ENCODE peak calls at places on chromosomes 4 and X, in seven cellular contexts. One of them, this sample, is unnamed.

GRCh38 chr4:158161561-158162354 is 11.1 kb downstream of the GASK1B start:
- DNase-seq in prostate gland: no peak
- DNase-seq in adrenal gland: peak
- DNase-seq in gastrocnemius medialis: peak
- DNase-seq in uterus: peak
- DNase-seq in NB4: no peak
- DNase-seq in spleen: no peak
- DNase-seq in this sample: no peak

GRCh38 chr4:75745721-75746199 is 21.4 kb downstream of the USO1 start:
- DNase-seq in prostate gland: no peak
- DNase-seq in adrenal gland: no peak
- DNase-seq in gastrocnemius medialis: no peak
- DNase-seq in uterus: no peak
- DNase-seq in NB4: no peak
- DNase-seq in spleen: no peak
- DNase-seq in this sample: no peak

GRCh38 chr4:156255205-156255604 is 301.5 kb upstream of the CTSO start:
- DNase-seq in prostate gland: no peak
- DNase-seq in adrenal gland: no peak
- DNase-seq in gastrocnemius medialis: no peak
- DNase-seq in uterus: no peak
- DNase-seq in NB4: no peak
- DNase-seq in spleen: no peak
- DNase-seq in this sample: no peak

GRCh38 chrX:155148724-155149537 is 67.3 kb upstream of the VBP1 start:
- DNase-seq in prostate gland: no peak
- DNase-seq in adrenal gland: peak
- DNase-seq in gastrocnemius medialis: no peak
- DNase-seq in uterus: no peak
- DNase-seq in NB4: peak
- DNase-seq in spleen: no peak
- DNase-seq in this sample: no peak

GRCh38 chr4:48681856-48682255 is 98.2 kb downstream of the FRYL start:
- DNase-seq in prostate gland: no peak
- DNase-seq in adrenal gland: no peak
- DNase-seq in gastrocnemius medialis: no peak
- DNase-seq in uterus: no peak
- DNase-seq in NB4: no peak
- DNase-seq in spleen: no peak
- DNase-seq in this sample: no peak

GRCh38 chr4:119016636-119017035 is 119.0 kb upstream of the MYOZ2 start:
- DNase-seq in prostate gland: no peak
- DNase-seq in adrenal gland: no peak
- DNase-seq in gastrocnemius medialis: no peak
- DNase-seq in uterus: no peak
- DNase-seq in NB4: no peak
- DNase-seq in spleen: no peak
- DNase-seq in this sample: no peak

GRCh38 chr4:156677136-156677535 is 294.5 kb downstream of the PDGFC start:
- DNase-seq in prostate gland: no peak
- DNase-seq in adrenal gland: no peak
- DNase-seq in gastrocnemius medialis: no peak
- DNase-seq in uterus: no peak
- DNase-seq in NB4: peak
- DNase-seq in spleen: no peak
- DNase-seq in this sample: no peak

GRCh38 chrX:121307441-121307840 is 260.0 kb downstream of the GLUD2 start:
- DNase-seq in prostate gland: no peak
- DNase-seq in adrenal gland: no peak
- DNase-seq in gastrocnemius medialis: no peak
- DNase-seq in uterus: no peak
- DNase-seq in NB4: no peak
- DNase-seq in spleen: no peak
- DNase-seq in this sample: no peak

GRCh38 chrX:20066968-20067708 is 49.6 kb downstream of the MAP7D2 start:
- DNase-seq in prostate gland: peak
- DNase-seq in adrenal gland: no peak
- DNase-seq in gastrocnemius medialis: no peak
- DNase-seq in uterus: no peak
- DNase-seq in NB4: peak
- DNase-seq in spleen: no peak
- DNase-seq in this sample: no peak

GRCh38 chrX:136779346-136779781 is 1.4 kb downstream of the ARHGEF6 start:
- DNase-seq in prostate gland: no peak
- DNase-seq in adrenal gland: no peak
- DNase-seq in gastrocnemius medialis: no peak
- DNase-seq in uterus: no peak
- DNase-seq in NB4: peak
- DNase-seq in spleen: no peak
- DNase-seq in this sample: no peak

GRCh38 chrX:152635941-152636340 is 1.8 kb upstream of the GABRQ start:
- DNase-seq in prostate gland: peak
- DNase-seq in adrenal gland: peak
- DNase-seq in gastrocnemius medialis: no peak
- DNase-seq in uterus: no peak
- DNase-seq in NB4: peak
- DNase-seq in spleen: no peak
- DNase-seq in this sample: no peak

GRCh38 chrX:50648151-50648550 is 165.8 kb downstream of the SHROOM4 start:
- DNase-seq in prostate gland: no peak
- DNase-seq in adrenal gland: no peak
- DNase-seq in gastrocnemius medialis: no peak
- DNase-seq in uterus: no peak
- DNase-seq in NB4: no peak
- DNase-seq in spleen: no peak
- DNase-seq in this sample: no peak

GRCh38 chr4:10084651-10085320 is 31.8 kb downstream of the WDR1 start:
- DNase-seq in prostate gland: no peak
- DNase-seq in adrenal gland: peak
- DNase-seq in gastrocnemius medialis: peak
- DNase-seq in uterus: no peak
- DNase-seq in NB4: no peak
- DNase-seq in spleen: peak
- DNase-seq in this sample: no peak

GRCh38 chrX:45344597-45344996 is 143.9 kb upstream of the DIPK2B start:
- DNase-seq in prostate gland: no peak
- DNase-seq in adrenal gland: no peak
- DNase-seq in gastrocnemius medialis: no peak
- DNase-seq in uterus: no peak
- DNase-seq in NB4: no peak
- DNase-seq in spleen: no peak
- DNase-seq in this sample: no peak

GRCh38 chr4:128393111-128393704 is 105.6 kb upstream of the PGRMC2 start:
- DNase-seq in prostate gland: no peak
- DNase-seq in adrenal gland: no peak
- DNase-seq in gastrocnemius medialis: no peak
- DNase-seq in uterus: no peak
- DNase-seq in NB4: no peak
- DNase-seq in spleen: no peak
- DNase-seq in this sample: no peak

GRCh38 chrX:23465105-23465791 is 130.6 kb downstream of the PTCHD1 start:
- DNase-seq in prostate gland: no peak
- DNase-seq in adrenal gland: no peak
- DNase-seq in gastrocnemius medialis: no peak
- DNase-seq in uterus: no peak
- DNase-seq in NB4: no peak
- DNase-seq in spleen: no peak
- DNase-seq in this sample: no peak

GRCh38 chrX:22300130-22300529 is 27.4 kb downstream of the CBLL2 start:
- DNase-seq in prostate gland: peak
- DNase-seq in adrenal gland: peak
- DNase-seq in gastrocnemius medialis: peak
- DNase-seq in uterus: peak
- DNase-seq in NB4: peak
- DNase-seq in spleen: no peak
- DNase-seq in this sample: peak

GRCh38 chr4:56197387-56197786 is 189.9 kb downstream of the AASDH start:
- DNase-seq in prostate gland: no peak
- DNase-seq in adrenal gland: no peak
- DNase-seq in gastrocnemius medialis: no peak
- DNase-seq in uterus: no peak
- DNase-seq in NB4: peak
- DNase-seq in spleen: no peak
- DNase-seq in this sample: peak

GRCh38 chrX:47358387-47359065 is 11.9 kb upstream of the ZNF157 start:
- DNase-seq in prostate gland: no peak
- DNase-seq in adrenal gland: no peak
- DNase-seq in gastrocnemius medialis: no peak
- DNase-seq in uterus: no peak
- DNase-seq in NB4: peak
- DNase-seq in spleen: no peak
- DNase-seq in this sample: no peak

GRCh38 chrX:31397119-31397518 is 325.3 kb upstream of the FTHL17 start:
- DNase-seq in prostate gland: no peak
- DNase-seq in adrenal gland: no peak
- DNase-seq in gastrocnemius medialis: no peak
- DNase-seq in uterus: no peak
- DNase-seq in NB4: no peak
- DNase-seq in spleen: no peak
- DNase-seq in this sample: peak

GRCh38 chr4:7886250-7886973 is 53.2 kb downstream of the AFAP1 start:
- DNase-seq in prostate gland: no peak
- DNase-seq in adrenal gland: no peak
- DNase-seq in gastrocnemius medialis: no peak
- DNase-seq in uterus: no peak
- DNase-seq in NB4: no peak
- DNase-seq in spleen: no peak
- DNase-seq in this sample: no peak

GRCh38 chrX:40105016-40105790 is 7.4 kb upstream of the BCOR start:
- DNase-seq in prostate gland: peak
- DNase-seq in adrenal gland: peak
- DNase-seq in gastrocnemius medialis: peak
- DNase-seq in uterus: peak
- DNase-seq in NB4: peak
- DNase-seq in spleen: peak
- DNase-seq in this sample: no peak

GRCh38 chr4:169283114-169283509 is 12.4 kb upstream of the SH3RF1 start:
- DNase-seq in prostate gland: no peak
- DNase-seq in adrenal gland: no peak
- DNase-seq in gastrocnemius medialis: no peak
- DNase-seq in uterus: no peak
- DNase-seq in NB4: no peak
- DNase-seq in spleen: no peak
- DNase-seq in this sample: peak

DNA sequence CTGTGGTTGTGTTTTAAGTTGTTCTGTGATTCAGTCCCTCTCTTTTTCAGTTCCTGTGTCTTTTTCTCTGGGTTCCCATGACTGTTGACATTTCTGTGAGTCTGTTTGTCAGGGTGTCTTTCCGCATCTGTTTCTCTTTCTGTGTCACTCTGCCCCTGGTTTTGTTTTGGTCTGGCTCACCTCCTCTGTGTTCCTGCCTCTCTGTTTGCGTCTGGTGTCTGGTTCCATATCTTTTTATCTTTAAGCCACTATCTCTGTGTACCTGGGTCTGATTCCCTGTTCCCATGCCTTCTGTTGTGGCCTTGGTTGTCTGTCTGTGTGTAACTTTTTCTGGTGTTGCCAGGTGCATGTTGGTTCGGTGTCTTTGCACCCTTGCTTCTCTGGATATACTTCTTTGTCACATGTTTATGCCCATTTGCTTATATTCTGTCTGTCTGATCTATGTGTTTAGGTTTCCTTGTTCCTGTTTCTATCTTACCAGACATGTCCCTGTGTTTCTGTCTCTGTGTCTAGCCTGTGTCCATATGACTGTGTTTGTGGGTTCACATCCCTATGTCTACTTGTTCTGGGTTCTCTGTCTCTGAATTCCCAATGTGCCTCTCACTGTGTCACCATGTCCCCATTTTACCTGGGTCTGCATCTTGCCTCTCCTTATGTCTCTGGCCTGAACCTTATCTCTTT is 50.2 kb downstream of the ITIH6 start:
- DNase-seq in prostate gland: no peak
- DNase-seq in adrenal gland: no peak
- DNase-seq in gastrocnemius medialis: no peak
- DNase-seq in uterus: no peak
- DNase-seq in NB4: no peak
- DNase-seq in spleen: no peak
- DNase-seq in this sample: no peak
- TF ChIP-seq POLR2A in prostate gland: no peak
- TF ChIP-seq POLR2A in adrenal gland: no peak
- TF ChIP-seq POLR2A in gastrocnemius medialis: no peak
- TF ChIP-seq POLR2A in uterus: no peak
- TF ChIP-seq POLR2A in NB4: no peak
- TF ChIP-seq POLR2A in spleen: no peak
- TF ChIP-seq POLR2A in this sample: no peak

DNA sequence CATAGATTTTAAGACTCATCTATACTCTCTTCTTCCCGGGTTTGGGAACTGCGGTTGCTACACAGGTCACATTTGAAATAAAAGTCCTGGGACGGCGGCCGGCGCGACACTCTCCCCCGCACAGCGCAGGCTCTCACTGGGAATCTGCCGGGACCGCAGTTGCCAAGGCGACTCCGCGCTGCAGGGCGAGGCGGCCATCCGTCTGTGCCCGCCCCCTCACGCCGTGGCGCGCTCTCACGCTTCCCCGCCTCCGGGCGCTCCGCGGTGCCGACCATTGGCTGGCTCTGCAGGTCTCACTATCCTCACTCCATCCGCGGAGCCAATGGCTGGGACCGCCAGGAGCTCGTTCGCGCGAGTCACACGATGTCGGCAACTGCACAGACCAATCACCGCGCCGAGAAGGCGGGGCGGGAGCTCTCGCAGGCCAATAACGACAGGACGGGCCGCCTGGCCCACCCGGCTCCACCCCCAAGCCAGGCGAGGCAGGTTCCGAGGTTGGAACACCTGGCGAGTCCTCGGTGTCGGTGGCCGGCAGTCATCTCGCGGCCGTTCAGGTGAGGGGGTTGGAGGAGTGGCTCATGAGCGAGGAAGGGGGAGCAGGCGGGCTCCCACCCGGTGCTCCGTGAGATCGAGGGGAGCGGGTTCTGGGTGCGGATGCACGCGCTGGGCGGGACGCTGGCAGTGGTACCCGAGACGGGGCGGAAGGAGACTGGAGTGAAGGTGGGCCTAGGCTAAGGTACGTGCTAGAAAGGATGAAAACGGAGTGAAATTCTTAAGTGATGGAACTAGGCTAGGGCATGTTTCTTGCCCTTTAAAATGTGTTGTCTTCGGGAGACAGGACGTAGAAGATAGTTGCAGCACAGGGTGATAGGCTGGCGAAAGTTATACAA is at the start of gene MSMO1:
- DNase-seq in prostate gland: peak
- DNase-seq in adrenal gland: peak
- DNase-seq in gastrocnemius medialis: peak
- DNase-seq in uterus: peak
- DNase-seq in NB4: peak
- DNase-seq in spleen: peak
- DNase-seq in this sample: peak
- TF ChIP-seq POLR2A in prostate gland: peak
- TF ChIP-seq POLR2A in adrenal gland: peak
- TF ChIP-seq POLR2A in gastrocnemius medialis: peak
- TF ChIP-seq POLR2A in uterus: peak
- TF ChIP-seq POLR2A in NB4: peak
- TF ChIP-seq POLR2A in spleen: peak
- TF ChIP-seq POLR2A in this sample: peak

GRCh38 chr4:173334891-173335754 is 965 bp upstream of the HMGB2 start:
- DNase-seq in prostate gland: peak
- DNase-seq in adrenal gland: peak
- DNase-seq in gastrocnemius medialis: peak
- DNase-seq in uterus: peak
- DNase-seq in NB4: peak
- DNase-seq in spleen: peak
- DNase-seq in this sample: peak
- TF ChIP-seq POLR2A in prostate gland: no peak
- TF ChIP-seq POLR2A in adrenal gland: peak
- TF ChIP-seq POLR2A in gastrocnemius medialis: no peak
- TF ChIP-seq POLR2A in uterus: no peak
- TF ChIP-seq POLR2A in NB4: peak
- TF ChIP-seq POLR2A in spleen: no peak
- TF ChIP-seq POLR2A in this sample: peak

GRCh38 chr4:20882500-20882899 is 182.2 kb downstream of the PACRGL start:
- DNase-seq in prostate gland: no peak
- DNase-seq in adrenal gland: no peak
- DNase-seq in gastrocnemius medialis: no peak
- DNase-seq in uterus: no peak
- DNase-seq in NB4: no peak
- DNase-seq in spleen: no peak
- DNase-seq in this sample: no peak
- TF ChIP-seq POLR2A in prostate gland: no peak
- TF ChIP-seq POLR2A in adrenal gland: no peak
- TF ChIP-seq POLR2A in gastrocnemius medialis: no peak
- TF ChIP-seq POLR2A in uterus: no peak
- TF ChIP-seq POLR2A in NB4: no peak
- TF ChIP-seq POLR2A in spleen: no peak
- TF ChIP-seq POLR2A in this sample: no peak